ENCODE peak calls at places on chromosomes 7 and 10, in four cellular contexts. D is mesothelial cell of epicardium, F is IMR-90, W is RWPE1. J is an unnamed sample.

GRCh38 chr10:101080933-101081546 is 19.3 kb downstream of the KAZALD1 start:
- DNase-seq in D (no peak), F (peak), W (peak), J (no peak)

GRCh38 chr10:97647556-97647955 is 7.1 kb downstream of the PI4K2A start:
- DNase-seq in D (no peak), F (peak), W (peak), J (no peak)

GRCh38 chr7:103106336-103107070 is 31.6 kb downstream of the ARMC10 start:
- DNase-seq in D (no peak), F (peak), W (no peak), J (no peak)

GRCh38 chr10:72573079-72573478 is 52.8 kb downstream of the MICU1 start:
- DNase-seq in D (no peak), F (no peak), W (no peak), J (no peak)

GRCh38 chr7:118286131-118286530 is 61.6 kb downstream of the ANKRD7 start:
- DNase-seq in D (no peak), F (no peak), W (no peak), J (no peak)

GRCh38 chr10:34618611-34619010 is 196.5 kb downstream of the PARD3 start:
- DNase-seq in D (no peak), F (no peak), W (no peak), J (no peak)

GRCh38 chr7:155945670-155946325 is 133.5 kb upstream of the SHH start:
- DNase-seq in D (no peak), F (no peak), W (no peak), J (no peak)

GRCh38 chr7:116341222-116341907 is 131.0 kb downstream of the TES start:
- DNase-seq in D (no peak), F (no peak), W (no peak), J (no peak)

GRCh38 chr7:135236727-135237126 is 3.1 kb downstream of the STRA8 start:
- DNase-seq in D (no peak), F (no peak), W (no peak), J (no peak)

GRCh38 chr7:16846611-16847165 is 35.1 kb downstream of the AGR3 start:
- DNase-seq in D (no peak), F (no peak), W (peak), J (no peak)

GRCh38 chr10:96743988-96744585 is 23.8 kb upstream of the PIK3AP1 start:
- DNase-seq in D (no peak), F (peak), W (no peak), J (peak)

GRCh38 chr10:103653581-103654020 is 160.1 kb downstream of the NEURL1 start:
- DNase-seq in D (no peak), F (no peak), W (peak), J (no peak)

GRCh38 chr10:3803884-3804741 is 19.1 kb upstream of the KLF6 start:
- DNase-seq in D (no peak), F (peak), W (no peak), J (peak)

GRCh38 chr10:103849880-103850571 is 5.3 kb downstream of the SH3PXD2A start:
- DNase-seq in D (no peak), F (peak), W (peak), J (no peak)

GRCh38 chr10:132357286-132358058 is 25.5 kb downstream of the LRRC27 start:
- DNase-seq in D (no peak), F (no peak), W (no peak), J (no peak)

GRCh38 chr10:110458583-110458920 is 39.2 kb upstream of the DUSP5 start:
- DNase-seq in D (no peak), F (no peak), W (no peak), J (peak)

GRCh38 chr10:56606202-56606601 is 245.1 kb upstream of the ZWINT start:
- DNase-seq in D (no peak), F (no peak), W (no peak), J (no peak)

GRCh38 chr7:54109501-54109900 is 432.7 kb upstream of the VSTM2A start:
- DNase-seq in D (no peak), F (no peak), W (peak), J (no peak)

GRCh38 chr10:123891147-123892011 is at the start of gene CPXM2:
- DNase-seq in D (no peak), F (no peak), W (no peak), J (no peak)

GRCh38 chr10:122114156-122114747 is 125.3 kb downstream of the TACC2 start:
- DNase-seq in D (no peak), F (peak), W (no peak), J (no peak)

GRCh38 chr7:6705959-6706665 is 635 bp downstream of the ZNF12 start:
- DNase-seq in D (no peak), F (peak), W (peak), J (no peak)

GRCh38 chr7:155804431-155804831 is 7.8 kb downstream of the SHH start:
- DNase-seq in D (no peak), F (no peak), W (no peak), J (no peak)

GRCh38 chr7:77627307-77627671 is 69.0 kb upstream of the RSBN1L start:
- DNase-seq in D (no peak), F (peak), W (no peak), J (no peak)

GRCh38 chr7:157466473-157467261 is 129.9 kb downstream of the DNAJB6 start:
- DNase-seq in D (no peak), F (no peak), W (no peak), J (no peak)

GRCh38 chr10:45580781-45581496 is 91.6 kb downstream of the ZFAND4 start:
- DNase-seq in D (no peak), F (no peak), W (no peak), J (peak)

GRCh38 chr10:108095932-108096925 is 931.7 kb upstream of the SORCS1 start:
- DNase-seq in D (no peak), F (no peak), W (no peak), J (no peak)

GRCh38 chr10:29841724-29842649 is 207.2 kb upstream of the SVIL start:
- DNase-seq in D (peak), F (peak), W (no peak), J (no peak)

GRCh38 chr7:44411306-44411705 is 79.2 kb downstream of the NUDCD3 start:
- DNase-seq in D (no peak), F (no peak), W (no peak), J (no peak)

GRCh38 chr10:46522295-46523118 is 34.0 kb downstream of the GPRIN2 start:
- DNase-seq in D (no peak), F (no peak), W (no peak), J (no peak)

GRCh38 chr7:46558482-46559193 is 637.6 kb upstream of the IGFBP3 start:
- DNase-seq in D (no peak), F (peak), W (no peak), J (no peak)

GRCh38 chr10:96188911-96189310 is 58.8 kb downstream of the ZNF518A start:
- DNase-seq in D (no peak), F (peak), W (no peak), J (no peak)

GRCh38 chr7:90618880-90619279 is 22.8 kb downstream of the CDK14 start:
- DNase-seq in D (no peak), F (no peak), W (no peak), J (no peak)

GRCh38 chr10:33139191-33139646 is 181.2 kb upstream of the ITGB1 start:
- DNase-seq in D (no peak), F (no peak), W (no peak), J (peak)

GRCh38 chr7:40469481-40469880 is 334.7 kb downstream of the SUGCT start:
- DNase-seq in D (no peak), F (peak), W (no peak), J (no peak)

GRCh38 chr7:2116086-2116810 is 116.5 kb downstream of the MAD1L1 start:
- DNase-seq in D (no peak), F (peak), W (peak), J (no peak)

GRCh38 chr7:105776986-105777910 is 99.2 kb downstream of the ATXN7L1 start:
- DNase-seq in D (no peak), F (peak), W (no peak), J (no peak)

GRCh38 chr10:80814147-80814652 is 276.5 kb downstream of the SH2D4B start:
- DNase-seq in D (no peak), F (no peak), W (no peak), J (no peak)